ENCODE peak calls at places on chromosome 6, in nine cellular contexts. One of them, this sample, is unnamed.
A peak's percentile ranks its signal among the peaks of the same experiment; 100 is the strongest.

GRCh38 chr6:46044876-46045617 is 29.4 kb upstream of the CLIC5 start:
- DNase-seq in PC-9: peak; percentile 31
- DNase-seq in esophagus muscularis mucosa: peak; percentile 89
- DNase-seq in foreskin fibroblast: peak; percentile 59
- DNase-seq in MM.1S: no peak
- DNase-seq in stomach: peak; percentile 26
- DNase-seq in OCI-LY7: no peak
- DNase-seq in pancreas: no peak
- DNase-seq in kidney: peak; percentile 54
- DNase-seq in this sample: peak; percentile 90

GRCh38 chr6:38673397-38674165 is 29.4 kb downstream of the GLO1 start:
- DNase-seq in OCI-LY7: no peak
- DNase-seq in esophagus muscularis mucosa: no peak
- DNase-seq in MM.1S: no peak
- DNase-seq in kidney: no peak
- DNase-seq in pancreas: no peak
- DNase-seq in foreskin fibroblast: no peak
- DNase-seq in PC-9: no peak
- DNase-seq in stomach: no peak
- DNase-seq in this sample: no peak

GRCh38 chr6:43648248-43648647 is 3.4 kb downstream of the RSPH9 start:
- DNase-seq in MM.1S: no peak
- DNase-seq in kidney: no peak
- DNase-seq in foreskin fibroblast: no peak
- DNase-seq in pancreas: no peak
- DNase-seq in esophagus muscularis mucosa: no peak
- DNase-seq in OCI-LY7: no peak
- DNase-seq in PC-9: no peak
- DNase-seq in stomach: no peak
- DNase-seq in this sample: no peak

GRCh38 chr6:52642381-52642780 is 28.5 kb upstream of the TMEM14A start:
- DNase-seq in foreskin fibroblast: no peak
- DNase-seq in MM.1S: no peak
- DNase-seq in stomach: no peak
- DNase-seq in esophagus muscularis mucosa: no peak
- DNase-seq in OCI-LY7: no peak
- DNase-seq in PC-9: no peak
- DNase-seq in kidney: no peak
- DNase-seq in pancreas: no peak
- DNase-seq in this sample: no peak

GRCh38 chr6:3221579-3221978 is 5.9 kb downstream of the TUBB2B start:
- DNase-seq in MM.1S: no peak
- DNase-seq in OCI-LY7: no peak
- DNase-seq in pancreas: no peak
- DNase-seq in PC-9: no peak
- DNase-seq in esophagus muscularis mucosa: no peak
- DNase-seq in stomach: no peak
- DNase-seq in kidney: no peak
- DNase-seq in foreskin fibroblast: no peak
- DNase-seq in this sample: no peak

GRCh38 chr6:47083586-47084047 is 41.5 kb upstream of the ADGRF1 start:
- DNase-seq in pancreas: peak; percentile 78
- DNase-seq in esophagus muscularis mucosa: peak; percentile 98
- DNase-seq in OCI-LY7: no peak
- DNase-seq in foreskin fibroblast: peak; percentile 60
- DNase-seq in kidney: peak; percentile 96
- DNase-seq in MM.1S: no peak
- DNase-seq in PC-9: peak; percentile 53
- DNase-seq in stomach: peak; percentile 88
- DNase-seq in this sample: peak; percentile 69

GRCh38 chr6:157579467-157580031 is 198.6 kb downstream of the ZDHHC14 start:
- DNase-seq in foreskin fibroblast: no peak
- DNase-seq in MM.1S: no peak
- DNase-seq in stomach: no peak
- DNase-seq in PC-9: peak; percentile 5
- DNase-seq in OCI-LY7: no peak
- DNase-seq in kidney: no peak
- DNase-seq in esophagus muscularis mucosa: no peak
- DNase-seq in pancreas: no peak
- DNase-seq in this sample: no peak

GRCh38 chr6:87897581-87898147 is 150.0 kb upstream of the SPACA1 start:
- DNase-seq in esophagus muscularis mucosa: no peak
- DNase-seq in MM.1S: no peak
- DNase-seq in PC-9: no peak
- DNase-seq in foreskin fibroblast: peak; percentile 2
- DNase-seq in OCI-LY7: no peak
- DNase-seq in stomach: no peak
- DNase-seq in pancreas: no peak
- DNase-seq in kidney: no peak
- DNase-seq in this sample: peak; percentile 40

GRCh38 chr6:43798688-43799444 is 28.9 kb downstream of the VEGFA start:
- DNase-seq in kidney: peak; percentile 93
- DNase-seq in OCI-LY7: no peak
- DNase-seq in stomach: peak; percentile 92
- DNase-seq in MM.1S: peak; percentile 67
- DNase-seq in esophagus muscularis mucosa: no peak
- DNase-seq in pancreas: peak; percentile 95
- DNase-seq in PC-9: peak; percentile 93
- DNase-seq in foreskin fibroblast: peak; percentile 69
- DNase-seq in this sample: peak; percentile 76

GRCh38 chr6:112317461-112317860 is 29.7 kb upstream of the RFPL4B start:
- DNase-seq in OCI-LY7: no peak
- DNase-seq in kidney: no peak
- DNase-seq in stomach: no peak
- DNase-seq in esophagus muscularis mucosa: no peak
- DNase-seq in PC-9: no peak
- DNase-seq in MM.1S: no peak
- DNase-seq in foreskin fibroblast: no peak
- DNase-seq in pancreas: no peak
- DNase-seq in this sample: no peak

GRCh38 chr6:44556046-44556445 is 168.5 kb downstream of the CDC5L start:
- DNase-seq in foreskin fibroblast: no peak
- DNase-seq in PC-9: no peak
- DNase-seq in OCI-LY7: no peak
- DNase-seq in esophagus muscularis mucosa: no peak
- DNase-seq in pancreas: no peak
- DNase-seq in kidney: no peak
- DNase-seq in stomach: peak; percentile 30
- DNase-seq in MM.1S: no peak
- DNase-seq in this sample: no peak

DNA sequence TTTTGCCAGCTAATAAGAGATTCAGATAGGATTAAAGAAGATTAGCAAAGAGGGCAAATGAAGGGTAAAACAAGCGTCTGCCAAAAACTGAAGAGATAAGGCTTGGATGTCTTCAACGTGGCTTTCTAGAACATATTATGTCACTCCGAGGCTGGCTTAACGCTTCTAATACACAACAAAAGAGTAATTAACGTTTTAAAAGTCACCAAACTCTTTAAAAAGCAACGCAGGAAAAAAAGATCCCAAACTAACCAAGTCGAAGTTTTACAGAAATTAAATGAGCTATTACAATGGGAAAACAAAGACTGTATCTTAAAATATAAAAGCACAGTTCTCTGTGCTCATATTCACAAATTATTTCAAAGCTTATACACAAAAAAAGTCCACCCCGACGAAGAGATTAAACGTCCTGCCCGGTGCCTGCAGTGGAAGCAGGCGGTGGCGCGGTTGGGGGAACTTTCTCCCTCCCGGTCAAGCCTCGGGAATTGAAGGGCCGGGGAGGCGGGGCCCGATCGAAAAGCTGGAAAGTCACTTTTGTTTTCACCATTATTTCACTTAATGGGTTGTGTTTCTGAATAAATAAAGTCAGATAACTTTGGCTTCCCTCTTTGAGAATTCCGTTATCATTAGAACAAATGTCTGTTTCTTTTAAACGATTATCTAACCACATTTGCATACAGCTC is 1.2 kb downstream of the MAK start:
- DNase-seq in OCI-LY7: no peak
- DNase-seq in pancreas: peak; percentile 17
- DNase-seq in foreskin fibroblast: peak; percentile 9
- DNase-seq in esophagus muscularis mucosa: no peak
- DNase-seq in kidney: peak; percentile 76
- DNase-seq in MM.1S: no peak
- DNase-seq in stomach: peak; percentile 33
- DNase-seq in PC-9: peak; percentile 41
- DNase-seq in this sample: peak; percentile 4
- H3K4me3 ChIP-seq in OCI-LY7: peak overlapping the region; percentile 72
- H3K4me3 ChIP-seq in pancreas: peak overlapping the region; percentile 55
- H3K4me3 ChIP-seq in foreskin fibroblast: peak overlapping the region; percentile 60
- H3K4me3 ChIP-seq in esophagus muscularis mucosa: peak overlapping the region; percentile 59
- H3K4me3 ChIP-seq in kidney: peak overlapping the region; percentile 58
- H3K4me3 ChIP-seq in MM.1S: peak overlapping the region; percentile 74
- H3K4me3 ChIP-seq in stomach: peak overlapping the region; percentile 62
- H3K4me3 ChIP-seq in PC-9: peak overlapping the region; percentile 84
- H3K4me3 ChIP-seq in this sample: peak overlapping the region; percentile 61

GRCh38 chr6:129567374-129567773 is 142.6 kb downstream of the ARHGAP18 start:
- DNase-seq in pancreas: no peak
- DNase-seq in esophagus muscularis mucosa: no peak
- DNase-seq in MM.1S: peak; percentile 14
- DNase-seq in stomach: no peak
- DNase-seq in foreskin fibroblast: no peak
- DNase-seq in PC-9: no peak
- DNase-seq in kidney: no peak
- DNase-seq in OCI-LY7: no peak
- DNase-seq in this sample: peak; percentile 65
- TF ChIP-seq CTCF in pancreas: no peak
- TF ChIP-seq CTCF in esophagus muscularis mucosa: no peak
- TF ChIP-seq CTCF in MM.1S: peak; percentile 48
- TF ChIP-seq CTCF in stomach: no peak
- TF ChIP-seq CTCF in foreskin fibroblast: peak; percentile 31
- TF ChIP-seq CTCF in PC-9: peak; percentile 38
- TF ChIP-seq CTCF in kidney: peak; percentile 10
- TF ChIP-seq CTCF in OCI-LY7: peak; percentile 54
- TF ChIP-seq CTCF in this sample: peak; percentile 54

GRCh38 chr6:90462102-90462501 is 124.8 kb downstream of the MAP3K7 start:
- DNase-seq in stomach: no peak
- DNase-seq in foreskin fibroblast: no peak
- DNase-seq in esophagus muscularis mucosa: no peak
- DNase-seq in MM.1S: no peak
- DNase-seq in kidney: no peak
- DNase-seq in PC-9: no peak
- DNase-seq in pancreas: no peak
- DNase-seq in OCI-LY7: no peak
- DNase-seq in this sample: no peak

GRCh38 chr6:90461367-90461766 is 125.5 kb downstream of the MAP3K7 start:
- DNase-seq in kidney: no peak
- DNase-seq in PC-9: no peak
- DNase-seq in OCI-LY7: no peak
- DNase-seq in MM.1S: no peak
- DNase-seq in esophagus muscularis mucosa: no peak
- DNase-seq in foreskin fibroblast: no peak
- DNase-seq in stomach: no peak
- DNase-seq in pancreas: no peak
- DNase-seq in this sample: no peak

GRCh38 chr6:90459225-90459758 is 127.6 kb downstream of the MAP3K7 start:
- DNase-seq in OCI-LY7: peak; percentile 63
- DNase-seq in foreskin fibroblast: no peak
- DNase-seq in kidney: no peak
- DNase-seq in pancreas: no peak
- DNase-seq in stomach: no peak
- DNase-seq in PC-9: peak; percentile 33
- DNase-seq in esophagus muscularis mucosa: no peak
- DNase-seq in MM.1S: no peak
- DNase-seq in this sample: peak; percentile 74

GRCh38 chr6:90458353-90459224 is 128.3 kb downstream of the MAP3K7 start:
- DNase-seq in foreskin fibroblast: no peak
- DNase-seq in esophagus muscularis mucosa: no peak
- DNase-seq in kidney: no peak
- DNase-seq in MM.1S: no peak
- DNase-seq in PC-9: no peak
- DNase-seq in stomach: no peak
- DNase-seq in OCI-LY7: peak; percentile 67
- DNase-seq in pancreas: no peak
- DNase-seq in this sample: no peak

GRCh38 chr6:90460067-90460466 is 126.8 kb downstream of the MAP3K7 start:
- DNase-seq in kidney: no peak
- DNase-seq in OCI-LY7: no peak
- DNase-seq in PC-9: no peak
- DNase-seq in esophagus muscularis mucosa: no peak
- DNase-seq in pancreas: no peak
- DNase-seq in stomach: no peak
- DNase-seq in foreskin fibroblast: no peak
- DNase-seq in MM.1S: no peak
- DNase-seq in this sample: no peak
- H3K4me3 ChIP-seq in kidney: no peak overlapping the region
- H3K4me3 ChIP-seq in OCI-LY7: no peak overlapping the region
- H3K4me3 ChIP-seq in PC-9: no peak overlapping the region
- H3K4me3 ChIP-seq in esophagus muscularis mucosa: no peak overlapping the region
- H3K4me3 ChIP-seq in pancreas: no peak overlapping the region
- H3K4me3 ChIP-seq in stomach: no peak overlapping the region
- H3K4me3 ChIP-seq in foreskin fibroblast: no peak overlapping the region
- H3K4me3 ChIP-seq in MM.1S: no peak overlapping the region
- H3K4me3 ChIP-seq in this sample: no peak overlapping the region

GRCh38 chr6:37485259-37485658 is 14.4 kb downstream of the CCDC167 start:
- DNase-seq in OCI-LY7: no peak
- DNase-seq in PC-9: no peak
- DNase-seq in esophagus muscularis mucosa: no peak
- DNase-seq in MM.1S: no peak
- DNase-seq in kidney: no peak
- DNase-seq in pancreas: no peak
- DNase-seq in foreskin fibroblast: no peak
- DNase-seq in stomach: no peak
- DNase-seq in this sample: no peak
- TF ChIP-seq CTCF in OCI-LY7: peak; percentile 28
- TF ChIP-seq CTCF in PC-9: no peak
- TF ChIP-seq CTCF in esophagus muscularis mucosa: no peak
- TF ChIP-seq CTCF in MM.1S: no peak
- TF ChIP-seq CTCF in kidney: no peak
- TF ChIP-seq CTCF in pancreas: no peak
- TF ChIP-seq CTCF in foreskin fibroblast: no peak
- TF ChIP-seq CTCF in stomach: no peak
- TF ChIP-seq CTCF in this sample: peak; percentile 40

This sample was measured in epithelial cell of esophagus.